ENCODE peak calls at places on chromosomes 4 and X, in nine cellular contexts. One of them, this sample, is unnamed.

GRCh38 chr4:151905197-151905596 is 144.4 kb upstream of the GATB start:
- DNase-seq in stomach: no peak
- DNase-seq in brain microvascular endothelial cell: no peak
- DNase-seq in coronary artery: no peak
- DNase-seq in upper lobe of right lung: no peak
- DNase-seq in OCI-LY7: no peak
- DNase-seq in lower lobe of right lung: no peak
- DNase-seq in K562: no peak
- DNase-seq in mesendoderm: no peak
- DNase-seq in this sample: no peak

GRCh38 chrX:39726810-39727209 is 370.9 kb downstream of the BCOR start:
- DNase-seq in stomach: no peak
- DNase-seq in brain microvascular endothelial cell: peak; percentile 33
- DNase-seq in coronary artery: peak; percentile 73
- DNase-seq in upper lobe of right lung: no peak
- DNase-seq in OCI-LY7: no peak
- DNase-seq in lower lobe of right lung: no peak
- DNase-seq in K562: no peak
- DNase-seq in mesendoderm: peak; percentile 37
- DNase-seq in this sample: peak; percentile 90

GRCh38 chr4:124199755-124200154 is 512.8 kb downstream of the ANKRD50 start:
- DNase-seq in stomach: no peak
- DNase-seq in brain microvascular endothelial cell: no peak
- DNase-seq in coronary artery: no peak
- DNase-seq in upper lobe of right lung: no peak
- DNase-seq in OCI-LY7: no peak
- DNase-seq in lower lobe of right lung: no peak
- DNase-seq in K562: no peak
- DNase-seq in mesendoderm: no peak
- DNase-seq in this sample: no peak

GRCh38 chr4:137635596-137635995 is 103.3 kb upstream of the PCDH18 start:
- DNase-seq in stomach: no peak
- DNase-seq in brain microvascular endothelial cell: no peak
- DNase-seq in coronary artery: no peak
- DNase-seq in upper lobe of right lung: no peak
- DNase-seq in OCI-LY7: no peak
- DNase-seq in lower lobe of right lung: no peak
- DNase-seq in K562: no peak
- DNase-seq in mesendoderm: peak; percentile 14
- DNase-seq in this sample: peak; percentile 17

GRCh38 chr4:183540498-183540953 is 35.7 kb downstream of the ING2 start:
- DNase-seq in stomach: no peak
- DNase-seq in brain microvascular endothelial cell: no peak
- DNase-seq in coronary artery: no peak
- DNase-seq in upper lobe of right lung: no peak
- DNase-seq in OCI-LY7: no peak
- DNase-seq in lower lobe of right lung: no peak
- DNase-seq in K562: peak; percentile 16
- DNase-seq in mesendoderm: peak; percentile 37
- DNase-seq in this sample: peak; percentile 2

GRCh38 chr4:100948911-100949310 is 398.4 kb downstream of the PPP3CA start:
- DNase-seq in stomach: no peak
- DNase-seq in brain microvascular endothelial cell: no peak
- DNase-seq in coronary artery: no peak
- DNase-seq in upper lobe of right lung: no peak
- DNase-seq in OCI-LY7: no peak
- DNase-seq in lower lobe of right lung: no peak
- DNase-seq in K562: no peak
- DNase-seq in mesendoderm: no peak
- DNase-seq in this sample: no peak

GRCh38 chr4:80265571-80266266 is 745 bp upstream of the FGF5 start:
- DNase-seq in stomach: no peak
- DNase-seq in brain microvascular endothelial cell: peak; percentile 86
- DNase-seq in coronary artery: no peak
- DNase-seq in upper lobe of right lung: no peak
- DNase-seq in OCI-LY7: no peak
- DNase-seq in lower lobe of right lung: no peak
- DNase-seq in K562: peak; percentile 55
- DNase-seq in mesendoderm: peak; percentile 30
- DNase-seq in this sample: peak; percentile 32

GRCh38 chrX:3244955-3245354 is 101.5 kb downstream of the MXRA5 start:
- DNase-seq in stomach: no peak
- DNase-seq in brain microvascular endothelial cell: no peak
- DNase-seq in coronary artery: no peak
- DNase-seq in upper lobe of right lung: no peak
- DNase-seq in OCI-LY7: no peak
- DNase-seq in lower lobe of right lung: no peak
- DNase-seq in K562: no peak
- DNase-seq in mesendoderm: no peak
- DNase-seq in this sample: no peak

GRCh38 chr4:98728871-98729270 is 70.5 kb upstream of the TSPAN5 start:
- DNase-seq in stomach: no peak
- DNase-seq in brain microvascular endothelial cell: no peak
- DNase-seq in coronary artery: no peak
- DNase-seq in upper lobe of right lung: no peak
- DNase-seq in OCI-LY7: no peak
- DNase-seq in lower lobe of right lung: no peak
- DNase-seq in K562: no peak
- DNase-seq in mesendoderm: no peak
- DNase-seq in this sample: no peak

GRCh38 chr4:958314-958665 is 15.1 kb downstream of the DGKQ start:
- DNase-seq in stomach: no peak
- DNase-seq in brain microvascular endothelial cell: no peak
- DNase-seq in coronary artery: no peak
- DNase-seq in upper lobe of right lung: peak; percentile 58
- DNase-seq in OCI-LY7: no peak
- DNase-seq in lower lobe of right lung: no peak
- DNase-seq in K562: no peak
- DNase-seq in mesendoderm: no peak
- DNase-seq in this sample: no peak

GRCh38 chr4:123562994-123563745 is 166.6 kb downstream of the SPRY1 start:
- DNase-seq in stomach: no peak
- DNase-seq in brain microvascular endothelial cell: no peak
- DNase-seq in coronary artery: no peak
- DNase-seq in upper lobe of right lung: no peak
- DNase-seq in OCI-LY7: no peak
- DNase-seq in lower lobe of right lung: no peak
- DNase-seq in K562: no peak
- DNase-seq in mesendoderm: no peak
- DNase-seq in this sample: no peak

GRCh38 chr4:8939160-8939855 is 67.7 kb upstream of the HMX1 start:
- DNase-seq in stomach: no peak
- DNase-seq in brain microvascular endothelial cell: no peak
- DNase-seq in coronary artery: no peak
- DNase-seq in upper lobe of right lung: no peak
- DNase-seq in OCI-LY7: no peak
- DNase-seq in lower lobe of right lung: no peak
- DNase-seq in K562: no peak
- DNase-seq in mesendoderm: no peak
- DNase-seq in this sample: peak; percentile 32
- H3K27ac ChIP-seq in stomach: no peak overlapping the region
- H3K27ac ChIP-seq in brain microvascular endothelial cell: no peak overlapping the region
- H3K27ac ChIP-seq in coronary artery: no peak overlapping the region
- H3K27ac ChIP-seq in upper lobe of right lung: no peak overlapping the region
- H3K27ac ChIP-seq in OCI-LY7: no peak overlapping the region
- H3K27ac ChIP-seq in lower lobe of right lung: no peak overlapping the region
- H3K27ac ChIP-seq in K562: no peak overlapping the region
- H3K27ac ChIP-seq in mesendoderm: no peak overlapping the region
- H3K27ac ChIP-seq in this sample: no peak overlapping the region

GRCh38 chr4:94455081-94455480 is 3.3 kb downstream of the PDLIM5 start:
- DNase-seq in stomach: peak; percentile 71
- DNase-seq in brain microvascular endothelial cell: peak; percentile 67
- DNase-seq in coronary artery: peak; percentile 83
- DNase-seq in upper lobe of right lung: no peak
- DNase-seq in OCI-LY7: no peak
- DNase-seq in lower lobe of right lung: peak; percentile 48
- DNase-seq in K562: peak; percentile 41
- DNase-seq in mesendoderm: no peak
- DNase-seq in this sample: no peak

GRCh38 chr4:94452476-94453300 is 946 bp downstream of the PDLIM5 start:
- DNase-seq in stomach: peak; percentile 83
- DNase-seq in brain microvascular endothelial cell: peak; percentile 63
- DNase-seq in coronary artery: peak; percentile 96
- DNase-seq in upper lobe of right lung: peak; percentile 87
- DNase-seq in OCI-LY7: peak; percentile 1
- DNase-seq in lower lobe of right lung: peak; percentile 84
- DNase-seq in K562: peak; percentile 77
- DNase-seq in mesendoderm: peak; percentile 91
- DNase-seq in this sample: peak; percentile 85

GRCh38 chr4:94453534-94453963 is 1.8 kb downstream of the PDLIM5 start:
- DNase-seq in stomach: no peak
- DNase-seq in brain microvascular endothelial cell: no peak
- DNase-seq in coronary artery: no peak
- DNase-seq in upper lobe of right lung: no peak
- DNase-seq in OCI-LY7: no peak
- DNase-seq in lower lobe of right lung: no peak
- DNase-seq in K562: peak; percentile 34
- DNase-seq in mesendoderm: no peak
- DNase-seq in this sample: no peak

GRCh38 chr4:94451669-94452475 is at the start of gene PDLIM5:
- DNase-seq in stomach: peak; percentile 93
- DNase-seq in brain microvascular endothelial cell: peak; percentile 77
- DNase-seq in coronary artery: peak; percentile 94
- DNase-seq in upper lobe of right lung: peak; percentile 94
- DNase-seq in OCI-LY7: peak; percentile 92
- DNase-seq in lower lobe of right lung: peak; percentile 93
- DNase-seq in K562: peak; percentile 96
- DNase-seq in mesendoderm: peak; percentile 96
- DNase-seq in this sample: peak; percentile 96

DNA sequence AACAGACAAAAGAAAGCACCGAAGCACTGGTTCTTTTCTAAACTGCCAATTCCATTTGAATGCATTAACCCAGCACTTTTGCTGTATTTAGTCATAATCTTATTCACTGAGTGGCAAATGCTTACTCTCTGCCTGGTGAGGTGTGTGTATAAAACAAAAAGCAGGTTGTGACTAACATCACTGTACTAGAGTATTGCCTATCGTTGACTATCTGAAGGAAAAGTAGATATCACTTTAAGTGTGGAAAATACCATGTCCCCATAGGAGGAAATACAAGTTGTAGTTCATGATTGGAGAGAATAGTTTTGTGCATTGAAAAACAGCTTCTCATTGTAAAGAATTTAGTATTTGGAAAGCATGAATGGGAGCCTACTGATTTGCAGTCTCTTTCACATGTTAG is 2.7 kb downstream of the PDLIM5 start:
- DNase-seq in stomach: no peak
- DNase-seq in brain microvascular endothelial cell: no peak
- DNase-seq in coronary artery: no peak
- DNase-seq in upper lobe of right lung: no peak
- DNase-seq in OCI-LY7: no peak
- DNase-seq in lower lobe of right lung: no peak
- DNase-seq in K562: no peak
- DNase-seq in mesendoderm: no peak
- DNase-seq in this sample: no peak
- H3K4me3 ChIP-seq in stomach: peak overlapping the region; percentile 78
- H3K4me3 ChIP-seq in brain microvascular endothelial cell: peak overlapping the region; percentile 82
- H3K4me3 ChIP-seq in coronary artery: peak overlapping the region; percentile 94
- H3K4me3 ChIP-seq in upper lobe of right lung: no peak overlapping the region
- H3K4me3 ChIP-seq in OCI-LY7: no peak overlapping the region
- H3K4me3 ChIP-seq in lower lobe of right lung: no peak overlapping the region
- H3K4me3 ChIP-seq in K562: peak overlapping the region; percentile 37
- H3K4me3 ChIP-seq in mesendoderm: no peak overlapping the region
- H3K4me3 ChIP-seq in this sample: no peak overlapping the region

GRCh38 chr4:103150677-103151076 is 47.5 kb downstream of the CENPE start:
- DNase-seq in stomach: no peak
- DNase-seq in brain microvascular endothelial cell: peak; percentile 56
- DNase-seq in coronary artery: no peak
- DNase-seq in upper lobe of right lung: no peak
- DNase-seq in OCI-LY7: no peak
- DNase-seq in lower lobe of right lung: no peak
- DNase-seq in K562: no peak
- DNase-seq in mesendoderm: no peak
- DNase-seq in this sample: no peak
- H3K27ac ChIP-seq in stomach: no peak overlapping the region
- H3K27ac ChIP-seq in brain microvascular endothelial cell: no peak overlapping the region
- H3K27ac ChIP-seq in coronary artery: no peak overlapping the region
- H3K27ac ChIP-seq in upper lobe of right lung: no peak overlapping the region
- H3K27ac ChIP-seq in OCI-LY7: no peak overlapping the region
- H3K27ac ChIP-seq in lower lobe of right lung: no peak overlapping the region
- H3K27ac ChIP-seq in K562: no peak overlapping the region
- H3K27ac ChIP-seq in mesendoderm: no peak overlapping the region
- H3K27ac ChIP-seq in this sample: no peak overlapping the region

GRCh38 chr4:85474356-85474755 is 594 bp upstream of the ARHGAP24 start:
- DNase-seq in stomach: no peak
- DNase-seq in brain microvascular endothelial cell: no peak
- DNase-seq in coronary artery: no peak
- DNase-seq in upper lobe of right lung: no peak
- DNase-seq in OCI-LY7: no peak
- DNase-seq in lower lobe of right lung: no peak
- DNase-seq in K562: no peak
- DNase-seq in mesendoderm: no peak
- DNase-seq in this sample: no peak
- H3K4me3 ChIP-seq in stomach: peak overlapping the region; percentile 64
- H3K4me3 ChIP-seq in brain microvascular endothelial cell: peak overlapping the region; percentile 61
- H3K4me3 ChIP-seq in coronary artery: peak overlapping the region; percentile 76
- H3K4me3 ChIP-seq in upper lobe of right lung: peak overlapping the region; percentile 60
- H3K4me3 ChIP-seq in OCI-LY7: no peak overlapping the region
- H3K4me3 ChIP-seq in lower lobe of right lung: peak overlapping the region; percentile 65
- H3K4me3 ChIP-seq in K562: no peak overlapping the region
- H3K4me3 ChIP-seq in mesendoderm: no peak overlapping the region
- H3K4me3 ChIP-seq in this sample: peak overlapping the region; percentile 69